ENCODE peak calls at places on chromosome 12, in ten cellular contexts. One of them, this sample, is unnamed.

GRCh38 chr12:12072064-12072760 is 1.5 kb downstream of the BCL2L14 start:
- DNase-seq in dorsolateral prefrontal cortex: no peak
- DNase-seq in BE2C: no peak
- DNase-seq in H7: peak
- DNase-seq in CD4-positive, alpha-beta memory T cell: peak
- DNase-seq in heart left ventricle: no peak
- DNase-seq in uterus: no peak
- DNase-seq in brain microvascular endothelial cell: no peak
- DNase-seq in sigmoid colon: no peak
- DNase-seq in AG04450: no peak
- DNase-seq in this sample: no peak

GRCh38 chr12:32049956-32050355 is 56.7 kb upstream of the BICD1 start:
- DNase-seq in BE2C: no peak
- DNase-seq in AG04450: no peak
- DNase-seq in heart left ventricle: no peak
- DNase-seq in brain microvascular endothelial cell: no peak
- DNase-seq in CD4-positive, alpha-beta memory T cell: no peak
- DNase-seq in dorsolateral prefrontal cortex: no peak
- DNase-seq in H7: no peak
- DNase-seq in sigmoid colon: no peak
- DNase-seq in uterus: no peak
- DNase-seq in this sample: no peak

GRCh38 chr12:46998811-46999368 is 80.5 kb upstream of the PCED1B start:
- DNase-seq in BE2C: no peak
- DNase-seq in AG04450: peak
- DNase-seq in sigmoid colon: no peak
- DNase-seq in heart left ventricle: no peak
- DNase-seq in uterus: no peak
- DNase-seq in CD4-positive, alpha-beta memory T cell: no peak
- DNase-seq in brain microvascular endothelial cell: peak
- DNase-seq in dorsolateral prefrontal cortex: no peak
- DNase-seq in H7: no peak
- DNase-seq in this sample: no peak

GRCh38 chr12:48084066-48084465 is 21.8 kb downstream of the SENP1 start:
- DNase-seq in brain microvascular endothelial cell: no peak
- DNase-seq in heart left ventricle: no peak
- DNase-seq in uterus: no peak
- DNase-seq in H7: no peak
- DNase-seq in dorsolateral prefrontal cortex: no peak
- DNase-seq in sigmoid colon: no peak
- DNase-seq in AG04450: no peak
- DNase-seq in CD4-positive, alpha-beta memory T cell: no peak
- DNase-seq in BE2C: no peak
- DNase-seq in this sample: no peak

GRCh38 chr12:92434607-92435025 is 268.2 kb upstream of the PLEKHG7 start:
- DNase-seq in brain microvascular endothelial cell: no peak
- DNase-seq in H7: no peak
- DNase-seq in AG04450: no peak
- DNase-seq in uterus: no peak
- DNase-seq in CD4-positive, alpha-beta memory T cell: no peak
- DNase-seq in sigmoid colon: no peak
- DNase-seq in heart left ventricle: no peak
- DNase-seq in BE2C: no peak
- DNase-seq in dorsolateral prefrontal cortex: no peak
- DNase-seq in this sample: no peak

GRCh38 chr12:122528992-122529391 is 1.9 kb downstream of the KNTC1 start:
- DNase-seq in AG04450: no peak
- DNase-seq in H7: no peak
- DNase-seq in uterus: no peak
- DNase-seq in dorsolateral prefrontal cortex: no peak
- DNase-seq in BE2C: no peak
- DNase-seq in sigmoid colon: no peak
- DNase-seq in CD4-positive, alpha-beta memory T cell: no peak
- DNase-seq in brain microvascular endothelial cell: no peak
- DNase-seq in heart left ventricle: no peak
- DNase-seq in this sample: no peak

GRCh38 chr12:81015510-81015909 is 62.4 kb upstream of the ACSS3 start:
- DNase-seq in heart left ventricle: no peak
- DNase-seq in CD4-positive, alpha-beta memory T cell: no peak
- DNase-seq in AG04450: no peak
- DNase-seq in sigmoid colon: no peak
- DNase-seq in H7: no peak
- DNase-seq in brain microvascular endothelial cell: peak
- DNase-seq in uterus: no peak
- DNase-seq in BE2C: no peak
- DNase-seq in dorsolateral prefrontal cortex: no peak
- DNase-seq in this sample: no peak

GRCh38 chr12:40566246-40566645 is 126.0 kb upstream of the CNTN1 start:
- DNase-seq in BE2C: no peak
- DNase-seq in uterus: no peak
- DNase-seq in sigmoid colon: no peak
- DNase-seq in dorsolateral prefrontal cortex: no peak
- DNase-seq in brain microvascular endothelial cell: no peak
- DNase-seq in CD4-positive, alpha-beta memory T cell: no peak
- DNase-seq in heart left ventricle: no peak
- DNase-seq in AG04450: no peak
- DNase-seq in H7: no peak
- DNase-seq in this sample: no peak

GRCh38 chr12:57216014-57216891 is at the start of gene NXPH4:
- DNase-seq in AG04450: no peak
- DNase-seq in brain microvascular endothelial cell: no peak
- DNase-seq in BE2C: peak
- DNase-seq in sigmoid colon: no peak
- DNase-seq in uterus: peak
- DNase-seq in H7: peak
- DNase-seq in CD4-positive, alpha-beta memory T cell: peak
- DNase-seq in dorsolateral prefrontal cortex: no peak
- DNase-seq in heart left ventricle: no peak
- DNase-seq in this sample: no peak

GRCh38 chr12:71948390-71948789 is 9.7 kb downstream of the TPH2 start:
- DNase-seq in sigmoid colon: no peak
- DNase-seq in uterus: no peak
- DNase-seq in brain microvascular endothelial cell: no peak
- DNase-seq in CD4-positive, alpha-beta memory T cell: no peak
- DNase-seq in AG04450: no peak
- DNase-seq in dorsolateral prefrontal cortex: no peak
- DNase-seq in H7: no peak
- DNase-seq in BE2C: no peak
- DNase-seq in heart left ventricle: no peak
- DNase-seq in this sample: no peak

GRCh38 chr12:110533607-110534006 is 31.5 kb downstream of the RAD9B start:
- DNase-seq in dorsolateral prefrontal cortex: no peak
- DNase-seq in uterus: no peak
- DNase-seq in heart left ventricle: no peak
- DNase-seq in brain microvascular endothelial cell: no peak
- DNase-seq in sigmoid colon: no peak
- DNase-seq in H7: no peak
- DNase-seq in BE2C: no peak
- DNase-seq in AG04450: peak
- DNase-seq in CD4-positive, alpha-beta memory T cell: no peak
- DNase-seq in this sample: no peak

GRCh38 chr12:111635524-111635923 is 36.4 kb upstream of the ATXN2 start:
- DNase-seq in AG04450: no peak
- DNase-seq in heart left ventricle: no peak
- DNase-seq in uterus: no peak
- DNase-seq in CD4-positive, alpha-beta memory T cell: no peak
- DNase-seq in H7: no peak
- DNase-seq in BE2C: no peak
- DNase-seq in brain microvascular endothelial cell: no peak
- DNase-seq in dorsolateral prefrontal cortex: no peak
- DNase-seq in sigmoid colon: no peak
- DNase-seq in this sample: no peak

GRCh38 chr12:65798903-65799302 is 25.4 kb upstream of the HMGA2 start:
- DNase-seq in brain microvascular endothelial cell: no peak
- DNase-seq in heart left ventricle: no peak
- DNase-seq in sigmoid colon: no peak
- DNase-seq in CD4-positive, alpha-beta memory T cell: no peak
- DNase-seq in dorsolateral prefrontal cortex: no peak
- DNase-seq in BE2C: no peak
- DNase-seq in uterus: no peak
- DNase-seq in H7: peak
- DNase-seq in AG04450: no peak
- DNase-seq in this sample: no peak

GRCh38 chr12:116376354-116377193 is 99.1 kb upstream of the MED13L start:
- DNase-seq in sigmoid colon: no peak
- DNase-seq in H7: no peak
- DNase-seq in BE2C: peak
- DNase-seq in brain microvascular endothelial cell: no peak
- DNase-seq in CD4-positive, alpha-beta memory T cell: no peak
- DNase-seq in AG04450: no peak
- DNase-seq in dorsolateral prefrontal cortex: peak
- DNase-seq in heart left ventricle: no peak
- DNase-seq in uterus: no peak
- DNase-seq in this sample: no peak

GRCh38 chr12:121301876-121302275 is 5.4 kb upstream of the CAMKK2 start:
- DNase-seq in CD4-positive, alpha-beta memory T cell: no peak
- DNase-seq in dorsolateral prefrontal cortex: no peak
- DNase-seq in heart left ventricle: no peak
- DNase-seq in sigmoid colon: no peak
- DNase-seq in H7: no peak
- DNase-seq in uterus: no peak
- DNase-seq in AG04450: no peak
- DNase-seq in BE2C: no peak
- DNase-seq in brain microvascular endothelial cell: no peak
- DNase-seq in this sample: no peak
- H3K4me3 ChIP-seq in CD4-positive, alpha-beta memory T cell: no peak
- H3K4me3 ChIP-seq in dorsolateral prefrontal cortex: no peak
- H3K4me3 ChIP-seq in heart left ventricle: no peak
- H3K4me3 ChIP-seq in sigmoid colon: no peak
- H3K4me3 ChIP-seq in H7: no peak
- H3K4me3 ChIP-seq in uterus: no peak
- H3K4me3 ChIP-seq in AG04450: no peak
- H3K4me3 ChIP-seq in BE2C: no peak
- H3K4me3 ChIP-seq in brain microvascular endothelial cell: no peak
- H3K4me3 ChIP-seq in this sample: no peak

GRCh38 chr12:109085590-109085989 is 7.7 kb downstream of the ALKBH2 start:
- DNase-seq in dorsolateral prefrontal cortex: no peak
- DNase-seq in BE2C: no peak
- DNase-seq in H7: no peak
- DNase-seq in brain microvascular endothelial cell: no peak
- DNase-seq in sigmoid colon: no peak
- DNase-seq in AG04450: no peak
- DNase-seq in uterus: no peak
- DNase-seq in CD4-positive, alpha-beta memory T cell: no peak
- DNase-seq in heart left ventricle: no peak
- DNase-seq in this sample: no peak
- H3K4me3 ChIP-seq in dorsolateral prefrontal cortex: no peak
- H3K4me3 ChIP-seq in BE2C: no peak
- H3K4me3 ChIP-seq in H7: no peak
- H3K4me3 ChIP-seq in brain microvascular endothelial cell: no peak
- H3K4me3 ChIP-seq in sigmoid colon: no peak
- H3K4me3 ChIP-seq in AG04450: no peak
- H3K4me3 ChIP-seq in uterus: no peak
- H3K4me3 ChIP-seq in CD4-positive, alpha-beta memory T cell: no peak
- H3K4me3 ChIP-seq in heart left ventricle: no peak
- H3K4me3 ChIP-seq in this sample: no peak

GRCh38 chr12:20390846-20391245 is 22.5 kb downstream of the PDE3A start:
- DNase-seq in BE2C: no peak
- DNase-seq in CD4-positive, alpha-beta memory T cell: no peak
- DNase-seq in H7: no peak
- DNase-seq in sigmoid colon: no peak
- DNase-seq in dorsolateral prefrontal cortex: no peak
- DNase-seq in brain microvascular endothelial cell: no peak
- DNase-seq in AG04450: no peak
- DNase-seq in uterus: no peak
- DNase-seq in heart left ventricle: no peak
- DNase-seq in this sample: no peak
- H3K4me3 ChIP-seq in BE2C: no peak
- H3K4me3 ChIP-seq in CD4-positive, alpha-beta memory T cell: no peak
- H3K4me3 ChIP-seq in H7: no peak
- H3K4me3 ChIP-seq in sigmoid colon: no peak
- H3K4me3 ChIP-seq in dorsolateral prefrontal cortex: no peak
- H3K4me3 ChIP-seq in brain microvascular endothelial cell: no peak
- H3K4me3 ChIP-seq in AG04450: no peak
- H3K4me3 ChIP-seq in uterus: no peak
- H3K4me3 ChIP-seq in heart left ventricle: peak
- H3K4me3 ChIP-seq in this sample: no peak

GRCh38 chr12:64457466-64457865 is 5.5 kb downstream of the TBK1 start:
- DNase-seq in sigmoid colon: no peak
- DNase-seq in uterus: no peak
- DNase-seq in BE2C: no peak
- DNase-seq in CD4-positive, alpha-beta memory T cell: no peak
- DNase-seq in AG04450: no peak
- DNase-seq in heart left ventricle: no peak
- DNase-seq in brain microvascular endothelial cell: no peak
- DNase-seq in dorsolateral prefrontal cortex: no peak
- DNase-seq in H7: no peak
- DNase-seq in this sample: no peak

GRCh38 chr12:64461634-64462414 is 9.9 kb downstream of the TBK1 start:
- DNase-seq in heart left ventricle: no peak
- DNase-seq in dorsolateral prefrontal cortex: peak
- DNase-seq in uterus: no peak
- DNase-seq in H7: no peak
- DNase-seq in BE2C: no peak
- DNase-seq in AG04450: peak
- DNase-seq in brain microvascular endothelial cell: peak
- DNase-seq in sigmoid colon: no peak
- DNase-seq in CD4-positive, alpha-beta memory T cell: no peak
- DNase-seq in this sample: no peak

GRCh38 chr12:64457036-64457435 is 5.1 kb downstream of the TBK1 start:
- DNase-seq in CD4-positive, alpha-beta memory T cell: peak
- DNase-seq in dorsolateral prefrontal cortex: no peak
- DNase-seq in BE2C: no peak
- DNase-seq in H7: no peak
- DNase-seq in sigmoid colon: no peak
- DNase-seq in AG04450: no peak
- DNase-seq in uterus: no peak
- DNase-seq in heart left ventricle: no peak
- DNase-seq in brain microvascular endothelial cell: peak
- DNase-seq in this sample: no peak

GRCh38 chr12:64457923-64458322 is 6.0 kb downstream of the TBK1 start:
- DNase-seq in CD4-positive, alpha-beta memory T cell: no peak
- DNase-seq in H7: no peak
- DNase-seq in heart left ventricle: no peak
- DNase-seq in sigmoid colon: no peak
- DNase-seq in AG04450: no peak
- DNase-seq in brain microvascular endothelial cell: no peak
- DNase-seq in dorsolateral prefrontal cortex: no peak
- DNase-seq in BE2C: no peak
- DNase-seq in uterus: no peak
- DNase-seq in this sample: no peak

DNA sequence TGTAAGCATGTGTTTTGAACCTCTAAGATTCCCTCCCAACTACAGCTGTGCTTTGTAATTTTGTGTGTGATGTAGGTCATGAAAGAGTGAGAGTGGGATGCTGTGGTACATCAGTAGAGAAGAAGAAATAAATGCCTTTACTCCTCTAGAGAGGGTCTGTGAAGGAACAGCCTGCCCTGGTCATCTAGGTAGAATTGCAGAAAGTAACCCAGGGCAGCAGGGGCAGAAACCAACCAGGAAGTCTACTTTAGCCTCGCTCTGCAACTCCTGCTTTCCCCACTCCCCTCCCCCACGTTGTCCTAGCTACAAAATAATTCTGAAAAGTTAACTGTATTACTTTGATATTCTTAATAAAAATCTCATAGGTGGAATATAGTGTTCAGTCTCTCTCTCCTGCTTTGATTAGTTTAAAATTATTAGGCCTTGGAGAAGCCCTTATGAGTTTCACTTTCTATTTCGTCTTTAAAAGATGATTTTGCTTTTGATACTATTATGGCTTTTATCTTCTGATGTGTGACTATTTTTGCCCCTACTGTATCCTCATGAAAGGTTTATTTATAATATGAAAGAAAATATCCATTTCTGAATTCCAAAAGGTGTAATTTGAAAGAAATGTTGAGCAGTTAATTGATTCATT is 7.6 kb downstream of the TBK1 start:
- DNase-seq in brain microvascular endothelial cell: no peak
- DNase-seq in sigmoid colon: no peak
- DNase-seq in heart left ventricle: no peak
- DNase-seq in dorsolateral prefrontal cortex: no peak
- DNase-seq in H7: no peak
- DNase-seq in CD4-positive, alpha-beta memory T cell: peak
- DNase-seq in uterus: no peak
- DNase-seq in AG04450: no peak
- DNase-seq in BE2C: no peak
- DNase-seq in this sample: no peak
- H3K4me3 ChIP-seq in brain microvascular endothelial cell: no peak
- H3K4me3 ChIP-seq in sigmoid colon: peak
- H3K4me3 ChIP-seq in heart left ventricle: peak
- H3K4me3 ChIP-seq in dorsolateral prefrontal cortex: no peak
- H3K4me3 ChIP-seq in H7: no peak
- H3K4me3 ChIP-seq in CD4-positive, alpha-beta memory T cell: peak
- H3K4me3 ChIP-seq in uterus: peak
- H3K4me3 ChIP-seq in AG04450: no peak
- H3K4me3 ChIP-seq in BE2C: no peak
- H3K4me3 ChIP-seq in this sample: no peak

This sample was measured in SK-N-MC.